ENCODE peak calls at places on chromosomes 16 and 17, in five cellular contexts. One of them, this sample, is unnamed.

GRCh38 chr16:53549970-53550406 is 47.0 kb upstream of the AKTIP start:
- DNase-seq in fibroblast of the conjunctiva: peak
- DNase-seq in T-helper 1 cell: peak
- DNase-seq in iPS DF 6.9: peak
- DNase-seq in H9: peak
- DNase-seq in this sample: peak

GRCh38 chr17:49360796-49361128 is 1.3 kb downstream of the ZNF652 start:
- DNase-seq in fibroblast of the conjunctiva: no peak
- DNase-seq in H9: no peak
- DNase-seq in iPS DF 6.9: no peak
- DNase-seq in T-helper 1 cell: no peak
- DNase-seq in this sample: no peak

GRCh38 chr16:89759742-89760366 is 38.5 kb downstream of the ZNF276 start:
- DNase-seq in iPS DF 6.9: no peak
- DNase-seq in H9: no peak
- DNase-seq in fibroblast of the conjunctiva: no peak
- DNase-seq in T-helper 1 cell: no peak
- DNase-seq in this sample: no peak

GRCh38 chr16:2769100-2769529 is 8.0 kb downstream of the ELOB start:
- DNase-seq in iPS DF 6.9: no peak
- DNase-seq in H9: no peak
- DNase-seq in fibroblast of the conjunctiva: no peak
- DNase-seq in T-helper 1 cell: no peak
- DNase-seq in this sample: no peak

GRCh38 chr16:17397499-17397891 is 73.3 kb downstream of the XYLT1 start:
- DNase-seq in fibroblast of the conjunctiva: no peak
- DNase-seq in iPS DF 6.9: no peak
- DNase-seq in H9: no peak
- DNase-seq in T-helper 1 cell: no peak
- DNase-seq in this sample: no peak

GRCh38 chr16:17368511-17368910 is 102.2 kb downstream of the XYLT1 start:
- DNase-seq in T-helper 1 cell: no peak
- DNase-seq in fibroblast of the conjunctiva: no peak
- DNase-seq in H9: no peak
- DNase-seq in iPS DF 6.9: no peak
- DNase-seq in this sample: no peak

GRCh38 chr16:67284699-67285646 is 5.6 kb downstream of the PLEKHG4 start:
- DNase-seq in fibroblast of the conjunctiva: no peak
- DNase-seq in T-helper 1 cell: no peak
- DNase-seq in iPS DF 6.9: peak
- DNase-seq in H9: peak
- DNase-seq in this sample: no peak

GRCh38 chr17:4753392-4753791 is 13.7 kb upstream of the CXCL16 start:
- DNase-seq in iPS DF 6.9: no peak
- DNase-seq in fibroblast of the conjunctiva: no peak
- DNase-seq in H9: no peak
- DNase-seq in T-helper 1 cell: no peak
- DNase-seq in this sample: no peak

GRCh38 chr17:36731806-36732205 is 130.4 kb downstream of the MRM1 start:
- DNase-seq in iPS DF 6.9: peak
- DNase-seq in T-helper 1 cell: no peak
- DNase-seq in fibroblast of the conjunctiva: no peak
- DNase-seq in H9: peak
- DNase-seq in this sample: no peak

GRCh38 chr17:7932949-7933348 is 943 bp downstream of the CNTROB start:
- DNase-seq in iPS DF 6.9: no peak
- DNase-seq in H9: peak
- DNase-seq in fibroblast of the conjunctiva: no peak
- DNase-seq in T-helper 1 cell: no peak
- DNase-seq in this sample: no peak

GRCh38 chr17:45946841-45947256 is 52.2 kb upstream of the STH start:
- DNase-seq in T-helper 1 cell: no peak
- DNase-seq in H9: no peak
- DNase-seq in fibroblast of the conjunctiva: no peak
- DNase-seq in iPS DF 6.9: no peak
- DNase-seq in this sample: no peak

GRCh38 chr16:86542756-86543750 is 12.0 kb downstream of the MTHFSD start:
- DNase-seq in fibroblast of the conjunctiva: no peak
- DNase-seq in H9: no peak
- DNase-seq in iPS DF 6.9: no peak
- DNase-seq in T-helper 1 cell: no peak
- DNase-seq in this sample: no peak

GRCh38 chr17:40615989-40616476 is 31.6 kb downstream of the SMARCE1 start:
- DNase-seq in T-helper 1 cell: no peak
- DNase-seq in fibroblast of the conjunctiva: no peak
- DNase-seq in iPS DF 6.9: no peak
- DNase-seq in H9: no peak
- DNase-seq in this sample: no peak

GRCh38 chr17:82985973-82986372 is 93.4 kb upstream of the METRNL start:
- DNase-seq in iPS DF 6.9: peak
- DNase-seq in H9: peak
- DNase-seq in T-helper 1 cell: peak
- DNase-seq in fibroblast of the conjunctiva: no peak
- DNase-seq in this sample: no peak

GRCh38 chr16:77250395-77250794 is 51.2 kb downstream of the SYCE1L start:
- DNase-seq in fibroblast of the conjunctiva: peak
- DNase-seq in H9: no peak
- DNase-seq in iPS DF 6.9: no peak
- DNase-seq in T-helper 1 cell: no peak
- DNase-seq in this sample: no peak

GRCh38 chr16:86031141-86031678 is 132.2 kb downstream of the IRF8 start:
- DNase-seq in T-helper 1 cell: no peak
- DNase-seq in iPS DF 6.9: no peak
- DNase-seq in fibroblast of the conjunctiva: no peak
- DNase-seq in H9: no peak
- DNase-seq in this sample: no peak

GRCh38 chr16:12229759-12230594 is 253.4 kb downstream of the SNX29 start:
- DNase-seq in H9: no peak
- DNase-seq in T-helper 1 cell: no peak
- DNase-seq in fibroblast of the conjunctiva: peak
- DNase-seq in iPS DF 6.9: no peak
- DNase-seq in this sample: peak

GRCh38 chr17:75155191-75155601 is 884 bp upstream of the JPT1 start:
- DNase-seq in fibroblast of the conjunctiva: no peak
- DNase-seq in iPS DF 6.9: no peak
- DNase-seq in H9: peak
- DNase-seq in T-helper 1 cell: no peak
- DNase-seq in this sample: peak

GRCh38 chr17:42541041-42541833 is 5.2 kb downstream of the NAGLU start:
- DNase-seq in T-helper 1 cell: no peak
- DNase-seq in H9: no peak
- DNase-seq in iPS DF 6.9: no peak
- DNase-seq in fibroblast of the conjunctiva: no peak
- DNase-seq in this sample: no peak

GRCh38 chr17:82257473-82257872 is 16.0 kb downstream of the CSNK1D start:
- DNase-seq in iPS DF 6.9: no peak
- DNase-seq in T-helper 1 cell: peak
- DNase-seq in fibroblast of the conjunctiva: no peak
- DNase-seq in H9: peak
- DNase-seq in this sample: peak

GRCh38 chr17:77076046-77076882 is 64.5 kb upstream of the SEC14L1 start:
- DNase-seq in H9: no peak
- DNase-seq in T-helper 1 cell: no peak
- DNase-seq in iPS DF 6.9: no peak
- DNase-seq in fibroblast of the conjunctiva: no peak
- DNase-seq in this sample: no peak

This sample was measured in foreskin keratinocyte.